ENCODE peak calls at places on chromosomes 5 and 9, in six cellular contexts. O is GM12878, K is K562, W is HepG2, V is SK-N-SH, U is H1. P is an unnamed sample.
A peak's percentile ranks its signal among the peaks of the same experiment; 100 is the strongest.

GRCh38 chr5:95984287-95984938 is 22.8 kb upstream of the ELL2 start:
- DNase-seq in O (no peak), K (no peak), W (no peak), V (no peak), U (no peak), P (no peak)

GRCh38 chr5:115297043-115297442 is 589 bp upstream of the CCDC112 start:
- DNase-seq in O (no peak), K (no peak), W (no peak), V (no peak), U (no peak), P (no peak)

GRCh38 chr9:120436937-120437592 is 142.9 kb downstream of the CDK5RAP2 start:
- DNase-seq in O (no peak), K (no peak), W (no peak), V (no peak), U (no peak), P (peak; percentile 84)

GRCh38 chr5:130155395-130155794 is 251.1 kb downstream of the CHSY3 start:
- DNase-seq in O (no peak), K (no peak), W (no peak), V (no peak), U (no peak), P (no peak)

GRCh38 chr5:107668933-107669542 is 1.7 kb downstream of the EFNA5 start:
- DNase-seq in O (no peak), K (no peak), W (no peak), V (peak; percentile 24), U (no peak), P (no peak)

GRCh38 chr5:31135542-31135941 is 57.9 kb upstream of the CDH6 start:
- DNase-seq in O (no peak), K (no peak), W (no peak), V (no peak), U (no peak), P (no peak)

GRCh38 chr5:26700759-26701384 is 337.5 kb downstream of the CDH9 start:
- DNase-seq in O (no peak), K (peak; percentile 26), W (peak; percentile 45), V (peak; percentile 38), U (peak; percentile 52), P (no peak)

GRCh38 chr5:32312194-32312681 is 501 bp downstream of the MTMR12 start:
- DNase-seq in O (no peak), K (peak; percentile 54), W (no peak), V (peak; percentile 71), U (peak; percentile 66), P (no peak)

GRCh38 chr9:13690595-13690994 is 411.1 kb upstream of the MPDZ start:
- DNase-seq in O (no peak), K (no peak), W (no peak), V (no peak), U (no peak), P (no peak)

GRCh38 chr5:77569409-77569808 is 69.1 kb downstream of the OTP start:
- DNase-seq in O (no peak), K (no peak), W (no peak), V (no peak), U (no peak), P (peak; percentile 21)

GRCh38 chr5:109830955-109831502 is 141.3 kb downstream of the MAN2A1 start:
- DNase-seq in O (no peak), K (no peak), W (no peak), V (no peak), U (no peak), P (no peak)

GRCh38 chr5:66174338-66174737 is 30.2 kb downstream of the SREK1 start:
- DNase-seq in O (no peak), K (no peak), W (peak; percentile 3), V (no peak), U (no peak), P (no peak)

GRCh38 chr9:95311956-95312355 is 5.6 kb downstream of the FANCC start:
- DNase-seq in O (no peak), K (no peak), W (no peak), V (no peak), U (no peak), P (no peak)

GRCh38 chr9:106146066-106146840 is 451.9 kb downstream of the TMEM38B start:
- DNase-seq in O (no peak), K (no peak), W (no peak), V (no peak), U (no peak), P (no peak)

GRCh38 chr5:68419637-68420452 is 204.3 kb downstream of the PIK3R1 start:
- DNase-seq in O (no peak), K (peak; percentile 73), W (no peak), V (no peak), U (no peak), P (no peak)

GRCh38 chr5:1292846-1293415 is 1.9 kb downstream of the TERT start:
- DNase-seq in O (no peak), K (no peak), W (no peak), V (no peak), U (peak; percentile 42), P (no peak)

GRCh38 chr5:112012112-112012511 is 255.1 kb upstream of the NREP start:
- DNase-seq in O (no peak), K (no peak), W (no peak), V (no peak), U (no peak), P (no peak)

GRCh38 chr9:116087246-116087645 is 66.3 kb upstream of the PAPPA start:
- DNase-seq in O (no peak), K (no peak), W (no peak), V (no peak), U (no peak), P (no peak)

GRCh38 chr9:112705773-112706427 is 12.0 kb downstream of the INIP start:
- DNase-seq in O (no peak), K (no peak), W (peak; percentile 40), V (peak; percentile 14), U (no peak), P (no peak)

GRCh38 chr5:23419115-23419514 is 88.3 kb upstream of the PRDM9 start:
- DNase-seq in O (no peak), K (no peak), W (no peak), V (no peak), U (no peak), P (no peak)

GRCh38 chr5:154818459-154819116 is 31.8 kb downstream of the FAXDC2 start:
- DNase-seq in O (no peak), K (peak; percentile 50), W (no peak), V (no peak), U (no peak), P (no peak)

GRCh38 chr5:172920447-172920849 is 38.8 kb upstream of the RPL26L1 start:
- DNase-seq in O (no peak), K (peak; percentile 38), W (no peak), V (no peak), U (no peak), P (no peak)

GRCh38 chr9:98926016-98926415 is 17.7 kb upstream of the COL15A1 start:
- DNase-seq in O (no peak), K (no peak), W (no peak), V (no peak), U (no peak), P (no peak)

GRCh38 chr5:83026930-83027687 is 50.1 kb downstream of the TMEM167A start:
- DNase-seq in O (peak; percentile 30), K (no peak), W (no peak), V (no peak), U (no peak), P (no peak)

GRCh38 chr9:96423322-96423984 is 5.3 kb upstream of the ZNF367 start:
- DNase-seq in O (no peak), K (peak; percentile 31), W (no peak), V (no peak), U (peak; percentile 48), P (no peak)

GRCh38 chr9:123657921-123658320 is 272.0 kb downstream of the DENND1A start:
- DNase-seq in O (no peak), K (no peak), W (no peak), V (no peak), U (no peak), P (no peak)

GRCh38 chr5:131254741-131255140 is 9.1 kb upstream of the CDC42SE2 start:
- DNase-seq in O (no peak), K (no peak), W (no peak), V (no peak), U (no peak), P (no peak)

GRCh38 chr9:13125261-13125660 is 154.2 kb downstream of the MPDZ start:
- DNase-seq in O (no peak), K (no peak), W (no peak), V (no peak), U (no peak), P (no peak)

GRCh38 chr9:3526903-3527652 is 1.3 kb upstream of the RFX3 start:
- DNase-seq in O (no peak), K (no peak), W (peak; percentile 28), V (peak; percentile 45), U (peak; percentile 52), P (peak; percentile 20)

GRCh38 chr5:65818592-65818991 is 96.6 kb downstream of the NLN start:
- DNase-seq in O (no peak), K (no peak), W (peak; percentile 32), V (peak; percentile 22), U (no peak), P (no peak)

DNA sequence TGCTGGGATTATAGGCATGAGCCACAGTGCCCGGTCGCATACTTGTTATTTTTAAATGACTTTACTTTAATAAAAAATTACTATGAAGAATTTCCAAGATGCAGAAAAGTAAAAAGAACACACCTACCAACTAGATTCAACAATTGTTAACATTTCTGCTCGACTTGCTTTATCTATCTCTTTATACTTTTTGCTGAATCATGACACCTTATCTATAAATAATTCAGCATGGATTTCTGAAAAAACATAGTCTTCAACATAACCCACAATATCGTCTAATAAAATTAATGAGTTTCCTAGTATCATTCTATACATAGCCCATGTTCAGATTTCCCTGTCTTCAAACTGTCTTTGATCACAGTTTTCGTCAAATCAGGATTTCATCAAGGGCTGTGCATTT is 25.9 kb downstream of the HMCN2 start:
- DNase-seq in O (no peak), K (no peak), W (no peak), V (no peak), U (no peak), P (no peak)
- TF ChIP-seq GABPA in O (no peak), K (no peak), W (no peak), V (no peak), U (no peak), P (no peak)

GRCh38 chr5:61281686-61282085 is 50.4 kb upstream of the ZSWIM6 start:
- DNase-seq in O (no peak), K (no peak), W (no peak), V (no peak), U (no peak), P (no peak)
- TF ChIP-seq GABPA in O (no peak), K (no peak), W (no peak), V (no peak), U (no peak), P (no peak)

DNA sequence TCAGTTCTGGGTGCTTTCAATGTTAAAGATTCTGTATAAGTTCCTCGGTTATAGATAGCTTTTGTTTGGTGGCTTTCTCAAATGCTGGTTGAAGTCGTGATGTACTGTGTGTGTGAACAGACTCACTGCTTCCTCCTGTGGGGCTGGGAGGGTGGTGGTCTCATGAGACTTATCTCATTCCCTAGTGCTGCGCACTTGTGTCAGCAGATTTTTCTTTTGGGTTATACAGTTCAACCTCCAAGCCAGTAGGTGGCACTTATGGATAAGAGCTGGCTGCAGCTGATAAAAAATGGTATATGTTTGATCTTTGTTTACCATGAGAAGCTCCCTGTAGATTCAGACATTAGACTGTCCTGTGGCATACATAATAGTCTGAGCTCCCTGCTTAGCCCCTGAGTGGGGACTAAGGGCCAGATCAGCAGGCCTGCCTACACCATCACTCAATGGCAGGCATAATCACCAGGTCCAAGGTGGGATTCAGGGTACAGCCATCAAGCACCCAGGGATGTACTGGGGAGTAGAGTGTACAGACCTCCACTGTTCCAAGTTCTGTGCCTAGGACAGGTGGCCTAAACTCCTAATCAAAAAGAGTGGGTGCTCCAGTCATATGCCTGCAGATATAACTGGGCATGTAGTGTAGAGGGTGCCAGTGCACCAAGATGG is 174.2 kb downstream of the OXCT1 start:
- DNase-seq in O (no peak), K (no peak), W (no peak), V (no peak), U (no peak), P (no peak)
- TF ChIP-seq GABPA in O (no peak), K (no peak), W (no peak), V (no peak), U (no peak), P (no peak)

GRCh38 chr5:62717211-62717927 is 138.8 kb downstream of the LRRC70 start:
- DNase-seq in O (no peak), K (no peak), W (no peak), V (no peak), U (no peak), P (no peak)
- TF ChIP-seq GABPA in O (no peak), K (no peak), W (no peak), V (no peak), U (no peak), P (no peak)